ENCODE peak calls at places on chromosomes 4 and X, in four cellular contexts. One of them, this sample, is unnamed. For H3K4me1, the result is how much of the 10 kb centered on the place peaks cover.

GRCh38 chr4:68373513-68373912 is 23.6 kb upstream of the YTHDC1 start:
- DNase-seq in K562: no peak
- DNase-seq in HCT116: no peak
- DNase-seq in HepG2: no peak
- DNase-seq in this sample: no peak

GRCh38 chrX:56253832-56254703 is 21.9 kb downstream of the KLF8 start:
- DNase-seq in K562: no peak
- DNase-seq in HCT116: no peak
- DNase-seq in HepG2: no peak
- DNase-seq in this sample: no peak

GRCh38 chr4:129218355-129218754 is 122.4 kb downstream of the C4orf33 start:
- DNase-seq in K562: no peak
- DNase-seq in HCT116: no peak
- DNase-seq in HepG2: no peak
- DNase-seq in this sample: no peak

GRCh38 chrX:39258331-39258730 is 457.1 kb downstream of the MID1IP1 start:
- DNase-seq in K562: peak
- DNase-seq in HCT116: no peak
- DNase-seq in HepG2: no peak
- DNase-seq in this sample: no peak

GRCh38 chr4:109921384-109921808 is 8.7 kb downstream of the EGF start:
- DNase-seq in K562: no peak
- DNase-seq in HCT116: no peak
- DNase-seq in HepG2: no peak
- DNase-seq in this sample: no peak

GRCh38 chr4:8263397-8263796 is 6.2 kb upstream of the HTRA3 start:
- DNase-seq in K562: no peak
- DNase-seq in HCT116: no peak
- DNase-seq in HepG2: no peak
- DNase-seq in this sample: no peak

GRCh38 chr4:163489929-163490328 is 4.6 kb upstream of the TMA16 start:
- DNase-seq in K562: no peak
- DNase-seq in HCT116: no peak
- DNase-seq in HepG2: no peak
- DNase-seq in this sample: no peak

GRCh38 chr4:74092957-74093356 is 6.0 kb downstream of the CXCL2 start:
- DNase-seq in K562: no peak
- DNase-seq in HCT116: no peak
- DNase-seq in HepG2: no peak
- DNase-seq in this sample: no peak

GRCh38 chr4:7371122-7371941 is 63.4 kb downstream of the PSAPL1 start:
- DNase-seq in K562: no peak
- DNase-seq in HCT116: no peak
- DNase-seq in HepG2: no peak
- DNase-seq in this sample: no peak

GRCh38 chr4:13535118-13535517 is 9.2 kb downstream of the NKX3-2 start:
- DNase-seq in K562: no peak
- DNase-seq in HCT116: no peak
- DNase-seq in HepG2: no peak
- DNase-seq in this sample: no peak

GRCh38 chr4:146099585-146099984 is 75.9 kb upstream of the LSM6 start:
- DNase-seq in K562: no peak
- DNase-seq in HCT116: no peak
- DNase-seq in HepG2: no peak
- DNase-seq in this sample: no peak

GRCh38 chr4:2333916-2334644 is 72.2 kb upstream of the MXD4 start:
- DNase-seq in K562: peak
- DNase-seq in HCT116: no peak
- DNase-seq in HepG2: no peak
- DNase-seq in this sample: no peak

GRCh38 chrX:56797966-56798711 is 69.1 kb downstream of the NBDY start:
- DNase-seq in K562: no peak
- DNase-seq in HCT116: no peak
- DNase-seq in HepG2: no peak
- DNase-seq in this sample: no peak

GRCh38 chr4:103887191-103887590 is 167.4 kb upstream of the TACR3 start:
- DNase-seq in K562: no peak
- DNase-seq in HCT116: no peak
- DNase-seq in HepG2: no peak
- DNase-seq in this sample: no peak

GRCh38 chrX:10108288-10108687 is 48.5 kb upstream of the CLCN4 start:
- DNase-seq in K562: no peak
- DNase-seq in HCT116: no peak
- DNase-seq in HepG2: no peak
- DNase-seq in this sample: no peak

GRCh38 chrX:10104958-10105658 is 51.7 kb upstream of the CLCN4 start:
- DNase-seq in K562: no peak
- DNase-seq in HCT116: no peak
- DNase-seq in HepG2: no peak
- DNase-seq in this sample: no peak

GRCh38 chrX:10109695-10110094 is 47.1 kb upstream of the CLCN4 start:
- DNase-seq in K562: no peak
- DNase-seq in HCT116: no peak
- DNase-seq in HepG2: no peak
- DNase-seq in this sample: no peak

GRCh38 chrX:10110316-10110932 is 46.4 kb upstream of the CLCN4 start:
- DNase-seq in K562: no peak
- DNase-seq in HCT116: no peak
- DNase-seq in HepG2: no peak
- DNase-seq in this sample: no peak

DNA sequence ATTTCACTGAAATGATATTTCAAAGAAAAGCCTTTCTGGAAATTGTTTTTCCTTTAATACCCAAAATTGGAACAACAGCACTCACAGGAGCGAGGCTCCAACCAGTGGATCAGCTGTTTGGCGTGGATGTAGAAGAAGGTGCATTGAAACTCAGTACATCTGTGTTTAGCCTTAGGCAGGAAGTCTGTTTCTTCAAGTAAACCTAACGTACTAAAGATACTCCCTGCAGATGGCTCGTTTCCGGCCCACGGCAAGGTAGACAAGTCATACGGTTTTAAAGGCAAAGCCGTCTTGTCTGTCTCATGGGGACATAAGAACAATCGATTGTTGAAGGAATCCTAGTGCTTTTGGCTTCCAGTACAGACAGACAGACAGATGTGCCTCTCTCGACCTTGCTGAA is 50.0 kb upstream of the CLCN4 start:
- DNase-seq in K562: no peak
- DNase-seq in HCT116: no peak
- DNase-seq in HepG2: no peak
- DNase-seq in this sample: no peak
- H3K4me1 ChIP-seq in K562: under half
- H3K4me1 ChIP-seq in HCT116: under half
- H3K4me1 ChIP-seq in HepG2: under half
- H3K4me1 ChIP-seq in this sample: under half

DNA sequence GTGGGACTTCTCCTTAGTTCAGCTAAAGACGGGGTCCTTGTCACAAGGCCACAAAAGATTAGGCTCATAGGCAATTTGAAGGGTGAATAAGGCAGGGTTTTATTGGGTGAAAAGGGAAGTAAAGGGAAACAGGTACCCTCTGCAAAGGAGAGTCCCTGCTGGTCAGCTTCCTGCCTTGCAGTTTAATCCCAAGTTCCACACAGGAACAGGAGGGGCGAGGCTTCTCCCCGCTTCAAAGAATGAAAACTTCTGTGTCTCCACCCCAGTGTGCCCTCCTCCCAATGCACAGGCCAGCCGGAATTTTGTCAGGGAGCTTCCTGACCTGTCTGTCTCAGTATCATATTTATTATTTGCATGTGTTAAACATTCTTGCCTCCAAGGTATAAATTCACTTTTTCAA is 37.1 kb downstream of the ITM2A start:
- DNase-seq in K562: no peak
- DNase-seq in HCT116: no peak
- DNase-seq in HepG2: no peak
- DNase-seq in this sample: no peak
- TF ChIP-seq TCF7L2 in K562: no peak
- TF ChIP-seq TCF7L2 in HCT116: no peak
- TF ChIP-seq TCF7L2 in HepG2: no peak
- TF ChIP-seq TCF7L2 in this sample: no peak

DNA sequence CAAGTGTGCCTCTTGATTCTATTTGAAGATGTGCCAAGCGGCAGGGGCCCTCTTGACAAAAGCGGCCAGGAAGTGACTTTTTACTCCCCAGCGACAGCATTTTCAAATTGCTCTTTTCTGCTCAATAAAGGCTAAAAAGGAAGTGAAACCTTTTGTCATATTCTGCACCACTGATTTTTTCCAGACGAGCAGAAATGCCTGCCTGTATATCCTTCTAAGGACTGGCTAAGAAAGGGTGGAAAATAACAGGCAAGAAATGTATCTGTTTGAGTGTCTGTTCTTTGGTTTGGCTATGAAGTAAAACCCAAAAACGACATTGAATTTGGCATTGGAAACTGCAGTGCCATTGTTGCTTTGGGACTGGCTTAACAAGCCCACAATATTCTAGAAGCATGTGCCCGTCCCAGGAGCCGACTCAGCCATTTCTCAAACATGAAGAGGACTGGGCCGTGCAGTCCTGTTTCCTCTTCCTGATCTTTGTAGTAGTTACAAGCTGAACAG is 25.5 kb downstream of the TMSB4X start:
- DNase-seq in K562: no peak
- DNase-seq in HCT116: no peak
- DNase-seq in HepG2: no peak
- DNase-seq in this sample: no peak
- H3K4me1 ChIP-seq in K562: under half
- H3K4me1 ChIP-seq in HCT116: under half
- H3K4me1 ChIP-seq in HepG2: under half
- H3K4me1 ChIP-seq in this sample: under half

DNA sequence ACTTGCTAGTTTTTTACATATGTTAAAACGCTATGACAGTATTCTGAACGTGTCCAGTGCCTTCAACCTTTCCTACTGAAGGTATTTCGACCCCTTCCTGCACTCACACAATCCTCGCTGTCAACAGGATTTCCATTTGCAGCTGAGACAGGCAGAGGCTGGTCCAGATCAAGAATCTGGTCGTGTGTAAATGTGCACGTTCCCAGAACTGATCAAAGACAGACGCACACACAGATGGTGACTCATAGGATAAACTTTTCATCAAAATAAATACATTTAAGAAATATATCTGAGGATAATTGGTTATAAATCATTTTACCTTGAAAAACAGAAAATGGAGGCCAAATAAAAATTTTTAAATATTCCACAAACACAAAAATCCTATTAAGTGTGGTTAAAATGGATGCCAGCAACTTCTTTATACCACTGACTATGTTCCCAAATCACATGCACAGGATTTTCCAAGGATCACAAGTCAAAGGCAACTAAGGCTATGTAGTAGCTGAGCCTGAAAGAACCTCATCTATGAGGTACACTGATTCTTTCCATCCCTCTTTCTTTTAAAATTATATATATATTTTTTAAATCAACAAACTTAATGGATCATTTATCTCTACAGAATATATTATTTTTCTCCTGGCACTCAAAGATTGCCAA is 85.9 kb downstream of the RNF150 start:
- DNase-seq in K562: no peak
- DNase-seq in HCT116: no peak
- DNase-seq in HepG2: no peak
- DNase-seq in this sample: no peak
- TF ChIP-seq TCF7L2 in K562: no peak
- TF ChIP-seq TCF7L2 in HCT116: no peak
- TF ChIP-seq TCF7L2 in HepG2: no peak
- TF ChIP-seq TCF7L2 in this sample: no peak

DNA sequence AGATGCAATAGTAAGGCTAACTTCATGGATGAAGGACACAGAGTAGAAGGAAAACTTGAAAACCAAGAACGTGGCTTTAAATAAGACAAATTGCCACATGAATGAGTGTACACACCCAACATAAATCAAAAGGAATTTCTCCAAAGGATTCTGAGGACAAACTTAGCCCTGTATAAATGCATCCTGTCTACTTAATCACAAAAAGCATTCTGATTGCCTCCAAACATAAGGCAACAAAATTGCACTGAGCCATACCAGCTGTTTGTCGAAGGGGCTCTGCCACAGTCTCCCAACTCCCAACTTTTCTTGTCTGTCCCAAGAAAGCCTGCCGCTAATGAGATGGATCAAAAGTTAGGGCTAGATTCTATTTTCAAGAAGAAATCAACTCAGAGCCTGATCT is 194.3 kb downstream of the SOWAHB start:
- DNase-seq in K562: no peak
- DNase-seq in HCT116: peak
- DNase-seq in HepG2: no peak
- DNase-seq in this sample: no peak
- H3K4me1 ChIP-seq in K562: under half
- H3K4me1 ChIP-seq in HCT116: half or more
- H3K4me1 ChIP-seq in HepG2: under half
- H3K4me1 ChIP-seq in this sample: under half

GRCh38 chr4:135192746-135193535 is 991.4 kb upstream of the PABPC4L start:
- DNase-seq in K562: no peak
- DNase-seq in HCT116: no peak
- DNase-seq in HepG2: no peak
- DNase-seq in this sample: no peak
- TF ChIP-seq TCF7L2 in K562: no peak
- TF ChIP-seq TCF7L2 in HCT116: no peak
- TF ChIP-seq TCF7L2 in HepG2: no peak
- TF ChIP-seq TCF7L2 in this sample: no peak

This sample was measured in Panc1.